ENCODE peak calls at places on chromosomes 3 and 15, in eight cellular contexts. O, S, F, U, B, V, D and H are unnamed samples.

GRCh38 chr3:37971467-37971866 is 19.1 kb upstream of the VILL start:
- DNase-seq in U (no peak), O (no peak), B (no peak), F (no peak), V (no peak), D (no peak), S (no peak), H (no peak)

GRCh38 chr15:59180946-59181345 is 25.7 kb upstream of the LDHAL6B start:
- DNase-seq in V (no peak), U (no peak), B (no peak), F (no peak), S (no peak), D (no peak), O (no peak), H (no peak)

GRCh38 chr3:32440481-32441350 is 49.1 kb downstream of the CMTM7 start:
- DNase-seq in D (peak), V (no peak), B (no peak), S (no peak), U (no peak), F (no peak), O (no peak), H (no peak)

GRCh38 chr15:40308844-40309189 is 1.1 kb upstream of the PLCB2 start:
- DNase-seq in S (no peak), D (no peak), V (no peak), U (no peak), F (no peak), B (peak), O (no peak), H (peak)

GRCh38 chr3:138197058-138197457 is 10.0 kb downstream of the ARMC8 start:
- DNase-seq in F (no peak), O (no peak), S (no peak), B (peak), U (no peak), D (peak), V (no peak), H (no peak)

GRCh38 chr3:59782664-59783063 is 732.8 kb upstream of the CFAP20DC start:
- DNase-seq in U (no peak), O (no peak), B (no peak), S (no peak), D (no peak), V (no peak), F (no peak), H (no peak)

GRCh38 chr15:37134699-37135131 is 34.4 kb upstream of the MEIS2 start:
- DNase-seq in F (no peak), O (no peak), S (peak), B (peak), U (no peak), V (no peak), D (no peak), H (no peak)

GRCh38 chr3:16692486-16693378 is 87.5 kb upstream of the DAZL start:
- DNase-seq in V (no peak), D (no peak), B (no peak), F (no peak), O (no peak), S (no peak), U (no peak), H (no peak)

GRCh38 chr3:131228522-131228921 is 153.1 kb upstream of the NUDT16 start:
- DNase-seq in U (no peak), B (no peak), O (no peak), D (no peak), F (no peak), V (no peak), S (no peak), H (no peak)
- TF ChIP-seq CTCF in U (no peak), B (no peak), O (no peak), D (no peak), F (no peak), V (no peak), S (no peak), H (no peak)

GRCh38 chr3:56801597-56802410 is at the start of gene ARHGEF3:
- DNase-seq in B (peak), O (peak), D (peak), V (no peak), S (peak), F (no peak), U (peak), H (peak)
- TF ChIP-seq POLR2A in B (peak), O (no peak), D (peak), V (peak), S (peak), F (peak), U (peak), H (peak)

GRCh38 chr15:73560501-73561117 is 72.6 kb downstream of the NPTN start:
- DNase-seq in F (no peak), V (peak), D (no peak), B (peak), S (peak), U (no peak), O (no peak), H (no peak)
- TF ChIP-seq CTCF in F (peak), V (peak), D (peak), B (peak), S (peak), U (peak), O (no peak), H (peak)

DNA sequence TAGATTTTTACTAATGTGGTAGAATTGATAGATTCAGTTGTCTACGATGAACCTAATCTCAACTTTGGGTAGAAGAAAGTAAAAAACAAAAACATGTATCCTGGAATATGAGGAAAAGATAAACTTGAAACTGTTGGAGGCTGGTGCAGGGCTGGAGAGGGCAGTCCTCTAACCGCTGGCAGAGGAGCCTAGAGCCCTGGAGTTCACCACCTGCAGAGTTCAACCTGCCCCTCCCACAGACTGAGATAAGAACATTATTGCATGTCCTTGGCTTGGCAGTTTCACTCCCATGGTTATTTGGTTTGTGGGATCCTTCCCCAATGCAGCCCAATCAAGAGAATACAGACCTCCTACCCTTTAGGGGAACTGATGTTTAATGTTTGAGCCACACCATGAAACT is 53.2 kb upstream of the GATM start:
- DNase-seq in S (no peak), F (no peak), U (no peak), D (no peak), O (no peak), V (no peak), B (peak), H (peak)
- TF ChIP-seq POLR2A in S (no peak), F (no peak), U (no peak), D (no peak), O (no peak), V (no peak), B (no peak), H (no peak)

DNA sequence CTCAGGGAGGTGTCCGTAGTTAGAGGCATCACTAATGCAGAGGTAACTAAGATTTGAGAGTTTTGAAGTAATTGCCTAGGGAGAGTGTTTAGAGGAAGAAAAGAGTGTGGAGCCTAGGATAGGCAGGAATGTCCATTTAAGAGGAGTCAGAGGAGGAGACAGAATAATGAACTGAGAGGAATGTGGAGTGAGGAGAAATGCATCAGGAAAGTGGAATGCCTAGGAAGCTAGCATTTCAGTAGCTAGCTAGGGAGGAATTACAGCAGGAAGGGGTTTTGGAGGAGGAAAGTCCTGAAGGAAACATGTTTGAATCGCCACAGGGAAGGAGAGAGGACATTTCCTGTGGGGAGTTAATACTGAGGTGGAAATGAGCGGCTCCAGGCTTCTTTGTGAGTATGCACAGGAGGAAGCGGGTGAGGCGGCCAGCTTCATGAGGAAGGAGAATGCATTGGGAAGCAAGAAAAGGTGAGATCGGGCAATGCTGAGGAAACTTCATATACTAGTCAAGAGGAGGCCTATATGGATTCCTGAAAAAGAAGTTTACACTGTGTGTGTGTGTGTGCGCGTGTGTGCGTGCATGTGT is 154.3 kb downstream of the TMEM108 start:
- DNase-seq in F (no peak), U (no peak), D (no peak), S (no peak), V (no peak), O (no peak), B (no peak), H (no peak)
- TF ChIP-seq CTCF in F (no peak), U (no peak), D (no peak), S (no peak), V (no peak), O (no peak), B (no peak), H (no peak)

DNA sequence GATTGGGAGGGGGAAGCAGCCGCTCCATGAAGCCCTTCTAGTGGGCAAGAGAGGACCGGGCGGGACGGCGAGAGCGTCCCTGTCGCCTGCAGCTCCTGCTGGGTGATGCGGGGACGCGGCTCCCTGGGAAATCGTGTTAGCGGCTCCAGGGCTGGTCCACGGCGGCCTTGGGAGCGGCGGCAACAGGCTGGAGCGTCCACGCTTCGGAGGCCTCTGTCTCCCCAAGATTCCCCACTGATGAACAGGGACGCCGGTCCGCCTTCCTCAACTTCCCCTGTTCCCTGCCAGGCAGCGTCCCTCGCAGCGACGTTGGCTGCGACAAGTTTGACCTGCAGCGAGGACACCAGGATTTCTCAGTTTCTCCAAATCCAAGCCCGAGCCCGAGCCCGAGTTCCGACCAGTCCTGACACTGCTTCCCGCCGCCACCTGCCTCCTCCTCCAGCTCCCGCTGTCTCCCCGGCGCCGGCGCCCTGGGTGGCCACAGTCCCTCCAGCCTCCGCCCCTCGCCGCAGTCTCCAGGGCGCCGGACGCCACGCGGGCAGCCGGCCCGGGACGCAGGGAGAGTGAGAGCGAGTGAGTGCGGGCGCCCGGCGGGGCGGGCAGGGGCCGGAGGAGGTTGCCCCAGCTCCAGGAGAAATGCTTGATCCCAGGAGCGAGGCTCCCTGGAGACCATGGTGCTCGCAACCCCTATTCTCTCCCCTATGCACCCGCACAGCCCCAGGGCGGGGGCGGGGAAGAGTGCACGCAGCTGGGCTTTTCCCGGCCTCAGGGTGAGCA is 78.1 kb upstream of the RNF7 start:
- DNase-seq in V (no peak), D (peak), B (peak), F (no peak), O (no peak), S (no peak), U (peak), H (peak)
- TF ChIP-seq POLR2A in V (no peak), D (no peak), B (peak), F (no peak), O (no peak), S (no peak), U (no peak), H (no peak)

DNA sequence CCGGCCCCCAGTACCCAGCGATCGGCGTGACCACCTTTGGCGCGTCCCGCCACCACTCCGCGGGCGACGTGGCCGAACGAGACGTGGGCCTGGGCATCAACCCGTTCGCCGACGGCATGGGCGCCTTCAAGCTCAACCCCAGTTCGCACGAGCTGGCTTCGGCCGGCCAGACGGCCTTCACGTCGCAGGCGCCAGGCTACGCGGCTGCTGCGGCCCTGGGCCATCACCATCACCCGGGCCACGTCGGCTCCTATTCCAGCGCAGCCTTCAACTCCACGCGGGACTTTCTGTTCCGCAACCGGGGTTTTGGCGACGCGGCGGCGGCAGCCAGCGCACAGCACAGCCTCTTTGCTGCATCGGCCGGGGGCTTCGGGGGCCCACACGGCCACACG is 957 bp downstream of the ZIC1 start:
- DNase-seq in U (no peak), O (no peak), B (no peak), D (no peak), F (no peak), V (no peak), S (no peak), H (no peak)
- TF ChIP-seq CTCF in U (no peak), O (no peak), B (no peak), D (no peak), F (no peak), V (no peak), S (no peak), H (no peak)

GRCh38 chr3:41241800-41242571 is 42.7 kb downstream of the CTNNB1 start:
- DNase-seq in V (no peak), D (no peak), U (no peak), F (no peak), S (no peak), O (no peak), B (no peak), H (no peak)
- TF ChIP-seq POLR2A in V (peak), D (no peak), U (no peak), F (no peak), S (no peak), O (no peak), B (no peak), H (no peak)

GRCh38 chr3:108493862-108494261 is 16.5 kb downstream of the MYH15 start:
- DNase-seq in O (no peak), D (no peak), F (no peak), S (peak), V (no peak), B (no peak), U (no peak), H (no peak)
- TF ChIP-seq CTCF in O (no peak), D (no peak), F (no peak), S (peak), V (peak), B (no peak), U (no peak), H (peak)